ENCODE peak calls at places on chromosomes 1 and 21, in four cellular contexts. Q is heart left ventricle, L is A549, W is body of pancreas. V is an unnamed sample.

GRCh38 chr1:93219443-93219842 is 38.9 kb downstream of the CCDC18 start:
- DNase-seq in Q (no peak), L (no peak), W (no peak), V (no peak)

GRCh38 chr1:3470650-3471355 is 16.3 kb downstream of the ARHGEF16 start:
- DNase-seq in Q (peak), L (no peak), W (no peak), V (no peak)

GRCh38 chr1:71228236-71228635 is 147.4 kb upstream of the ZRANB2 start:
- DNase-seq in Q (no peak), L (no peak), W (no peak), V (no peak)

GRCh38 chr1:234961468-234962339 is 166.9 kb downstream of the TOMM20 start:
- DNase-seq in Q (no peak), L (no peak), W (peak), V (no peak)

GRCh38 chr1:92755541-92756351 is 29.2 kb downstream of the EVI5 start:
- DNase-seq in Q (peak), L (no peak), W (no peak), V (peak)

GRCh38 chr1:9128520-9129371 is at the start of gene GPR157:
- DNase-seq in Q (peak), L (peak), W (peak), V (peak)

GRCh38 chr1:93816970-93817738 is 61.9 kb downstream of the DNTTIP2 start:
- DNase-seq in Q (no peak), L (no peak), W (no peak), V (peak)

GRCh38 chr1:233719626-233720334 is 105.9 kb downstream of the KCNK1 start:
- DNase-seq in Q (no peak), L (no peak), W (no peak), V (no peak)

GRCh38 chr1:228011721-228012311 is 5.0 kb downstream of the WNT3A start:
- DNase-seq in Q (no peak), L (no peak), W (no peak), V (peak)

GRCh38 chr1:65476327-65476726 is 55.9 kb downstream of the LEPR start:
- DNase-seq in Q (no peak), L (no peak), W (no peak), V (no peak)

GRCh38 chr1:93814059-93814794 is 64.8 kb downstream of the DNTTIP2 start:
- DNase-seq in Q (no peak), L (peak), W (peak), V (peak)

GRCh38 chr1:58896211-58897183 is 112.7 kb upstream of the JUN start:
- DNase-seq in Q (peak), L (no peak), W (peak), V (peak)

GRCh38 chr1:75275107-75275506 is 140.9 kb downstream of the LHX8 start:
- DNase-seq in Q (no peak), L (no peak), W (no peak), V (no peak)

GRCh38 chr1:40308036-40308727 is 8.9 kb downstream of the COL9A2 start:
- DNase-seq in Q (no peak), L (no peak), W (no peak), V (no peak)

GRCh38 chr1:116205941-116206679 is 94.9 kb downstream of the MAB21L3 start:
- DNase-seq in Q (no peak), L (no peak), W (no peak), V (no peak)

GRCh38 chr21:44985441-44986401 is 45.9 kb downstream of the SLX9 start:
- DNase-seq in Q (peak), L (no peak), W (peak), V (peak)

GRCh38 chr1:207888647-207889046 is 22.3 kb downstream of the CD34 start:
- DNase-seq in Q (peak), L (no peak), W (no peak), V (no peak)

GRCh38 chr1:211326528-211327340 is at the start of gene TRAF5:
- DNase-seq in Q (peak), L (peak), W (peak), V (peak)

GRCh38 chr1:36396359-36396758 is 1.3 kb downstream of the LSM10 start:
- DNase-seq in Q (no peak), L (no peak), W (no peak), V (no peak)

DNA sequence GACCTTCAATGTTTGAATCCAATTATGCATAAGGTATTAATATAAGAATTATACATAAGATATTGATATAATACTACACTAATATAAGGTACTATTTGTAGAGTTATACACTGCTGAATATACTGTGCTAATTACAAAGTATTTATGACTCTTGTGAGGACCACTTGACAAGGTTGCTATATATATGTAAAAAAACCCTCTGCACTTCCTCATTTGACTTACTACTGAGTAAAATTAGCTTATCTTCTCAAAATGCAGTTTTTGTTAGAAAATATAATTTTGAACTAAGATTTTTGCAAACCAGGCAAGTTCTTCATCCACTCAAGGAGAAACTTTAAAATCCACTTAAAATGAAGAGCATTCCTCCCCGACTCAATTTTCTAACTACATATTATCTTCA is 8.5 kb downstream of the SIKE1 start:
- DNase-seq in Q (no peak), L (no peak), W (no peak), V (no peak)
- TF ChIP-seq POLR2A in Q (no peak), L (no peak), W (no peak), V (no peak)

GRCh38 chr1:53393325-53393792 is 65.5 kb upstream of the LRP8 start:
- DNase-seq in Q (peak), L (peak), W (peak), V (peak)
- TF ChIP-seq POLR2A in Q (no peak), L (no peak), W (no peak), V (no peak)

GRCh38 chr1:52404116-52404974 is at the start of the genes ORC1 and PRPF38A:
- DNase-seq in Q (peak), L (peak), W (peak), V (peak)
- TF ChIP-seq POLR2A in Q (peak), L (peak), W (no peak), V (no peak)

DNA sequence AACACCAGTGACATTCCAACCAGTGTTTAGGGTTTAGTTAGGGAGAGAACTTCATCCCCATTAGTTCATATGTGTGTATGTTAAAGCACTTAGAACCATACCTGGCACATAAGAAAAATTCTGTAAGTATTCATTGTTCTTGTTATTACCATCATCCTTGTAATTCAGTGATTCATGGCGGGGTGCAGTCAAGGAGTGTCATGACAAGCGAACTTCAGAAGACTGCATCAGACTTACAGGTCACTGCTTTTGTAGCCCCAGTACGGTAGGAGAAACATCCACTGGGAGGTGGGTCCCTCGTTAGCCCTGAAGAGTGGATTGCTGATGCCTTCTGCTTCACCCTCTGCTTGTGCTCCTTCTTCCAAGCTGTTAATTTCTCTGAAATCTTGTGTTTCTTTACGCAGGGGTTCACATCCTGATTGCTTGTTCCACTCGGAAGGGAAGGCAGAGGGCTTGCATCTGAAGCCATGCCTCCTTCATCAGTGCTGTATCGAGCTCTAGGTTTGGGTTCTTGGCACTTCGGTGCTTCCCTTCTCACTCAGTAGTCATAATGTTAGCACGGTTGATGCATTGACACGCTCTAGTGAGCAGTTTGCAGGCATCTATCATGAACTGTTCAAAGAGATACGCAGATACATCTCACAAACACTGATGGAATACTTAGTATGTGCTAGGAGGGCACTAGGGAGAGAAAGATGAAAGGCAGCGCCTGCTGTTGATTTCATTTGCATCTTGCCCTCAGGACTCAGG is 108.3 kb downstream of the KIF26B start:
- DNase-seq in Q (no peak), L (no peak), W (no peak), V (no peak)
- TF ChIP-seq POLR2A in Q (no peak), L (no peak), W (no peak), V (no peak)

GRCh38 chr1:11842154-11843041 is 5.2 kb downstream of the NPPA start:
- DNase-seq in Q (no peak), L (no peak), W (no peak), V (peak)
- TF ChIP-seq POLR2A in Q (no peak), L (no peak), W (no peak), V (no peak)

GRCh38 chr1:2412395-2412772 is at the start of gene PEX10:
- DNase-seq in Q (peak), L (peak), W (peak), V (peak)
- TF ChIP-seq POLR2A in Q (peak), L (no peak), W (peak), V (no peak)

GRCh38 chr21:42041711-42042110 is 29.4 kb upstream of the UMODL1 start:
- DNase-seq in Q (no peak), L (no peak), W (no peak), V (no peak)
- TF ChIP-seq POLR2A in Q (no peak), L (no peak), W (no peak), V (no peak)

GRCh38 chr1:85258536-85259117 is 835 bp downstream of the C1orf52 start:
- DNase-seq in Q (no peak), L (no peak), W (no peak), V (no peak)

GRCh38 chr1:85262985-85263384 is 3.5 kb upstream of the C1orf52 start:
- DNase-seq in Q (no peak), L (no peak), W (peak), V (no peak)

GRCh38 chr1:85259866-85260345 is 444 bp upstream of the C1orf52 start:
- DNase-seq in Q (no peak), L (no peak), W (no peak), V (peak)

GRCh38 chr1:85264150-85264549 is 4.7 kb upstream of the C1orf52 start:
- DNase-seq in Q (no peak), L (no peak), W (no peak), V (no peak)

DNA sequence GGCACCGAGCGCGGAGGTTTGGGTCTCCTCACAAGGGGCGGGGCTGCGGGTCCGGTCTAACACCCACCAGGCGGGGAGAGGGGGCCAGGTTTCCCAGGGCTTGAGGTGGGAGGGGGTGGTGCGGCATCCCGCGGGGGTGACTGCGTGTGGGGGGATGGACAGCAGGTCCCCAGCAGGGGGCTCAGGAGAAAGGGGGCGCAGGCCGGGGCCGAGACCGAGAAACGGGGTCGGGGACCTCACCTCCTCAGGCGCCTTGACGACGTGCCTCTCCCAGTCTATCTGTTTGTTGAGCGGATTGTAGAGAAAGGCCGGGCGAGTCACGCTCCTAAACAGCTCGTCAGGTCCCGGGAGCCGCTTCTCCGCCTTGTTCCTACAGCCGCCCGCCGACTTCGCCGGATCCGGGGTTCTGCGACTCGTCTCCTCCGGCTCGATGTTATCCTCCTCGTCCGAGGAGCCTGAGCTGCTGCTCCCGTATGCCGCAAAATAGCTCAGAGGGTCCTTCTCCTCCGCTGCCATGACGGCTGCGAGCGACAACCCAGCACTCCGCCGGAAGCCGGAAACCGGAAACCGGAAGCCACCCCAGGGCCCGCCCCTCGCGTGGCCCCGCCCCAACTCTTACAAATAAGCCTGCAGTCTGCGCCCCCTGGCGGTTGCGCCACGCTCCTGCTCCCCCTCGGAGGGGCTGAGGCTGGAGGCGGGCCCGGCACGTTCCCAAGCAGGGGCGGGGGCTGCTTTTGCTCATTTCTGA is at the start of gene C1orf52:
- DNase-seq in Q (peak), L (peak), W (peak), V (peak)
- TF ChIP-seq POLR2A in Q (peak), L (peak), W (no peak), V (peak)

DNA sequence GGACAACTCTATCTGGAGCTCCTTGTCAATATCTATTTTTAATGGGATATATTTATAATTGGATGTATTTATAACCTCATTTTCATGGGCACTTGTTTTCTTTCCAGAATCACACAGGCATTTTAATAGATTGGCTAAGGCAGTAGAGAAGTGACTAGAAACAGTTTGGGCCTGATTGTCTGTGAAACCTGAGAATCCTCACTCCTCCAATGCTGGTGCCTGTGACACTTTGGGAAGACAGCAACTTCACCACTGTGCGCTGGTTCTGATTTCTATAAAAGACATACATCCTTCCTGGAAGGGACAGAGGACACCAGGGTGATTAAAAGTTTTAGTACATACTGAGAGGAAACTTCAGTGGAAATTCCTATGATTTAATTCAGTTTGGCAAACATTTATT is 39.6 kb upstream of the RXRG start:
- DNase-seq in Q (no peak), L (no peak), W (no peak), V (no peak)
- TF ChIP-seq POLR2A in Q (no peak), L (no peak), W (no peak), V (no peak)

GRCh38 chr1:174998569-174999215 is 1.1 kb upstream of the CACYBP start:
- DNase-seq in Q (no peak), L (peak), W (peak), V (peak)

GRCh38 chr1:175002910-175003517 is 3.3 kb downstream of the CACYBP start:
- DNase-seq in Q (no peak), L (no peak), W (no peak), V (no peak)

GRCh38 chr1:175000697-175001187 is 995 bp downstream of the CACYBP start:
- DNase-seq in Q (no peak), L (no peak), W (no peak), V (no peak)

GRCh38 chr1:174999216-174999925 is 376 bp upstream of the CACYBP start:
- DNase-seq in Q (peak), L (peak), W (peak), V (peak)

GRCh38 chr1:174999926-175000696 is at the start of gene CACYBP:
- DNase-seq in Q (no peak), L (peak), W (no peak), V (no peak)
- TF ChIP-seq POLR2A in Q (peak), L (peak), W (peak), V (peak)